ENCODE peak calls at places on chromosomes 7 and 10, in seven cellular contexts. Q is brain microvascular endothelial cell; F is neural crest cell; B is activated CD4-positive, alpha-beta T cell treated with anti-CD3 and anti-CD28 coated beads for 24 hours; T is EL; L is posterior vena cava; O is caudate nucleus. A is an unnamed sample.
A peak's percentile ranks its signal among the peaks of the same experiment; 100 is the strongest.

GRCh38 chr10:48449501-48450232 is 143.2 kb downstream of the MAPK8 start:
- DNase-seq in Q (no peak), F (no peak), B (no peak), T (no peak), L (no peak), O (no peak), A (no peak)

GRCh38 chr7:42493436-42494198 is 256.6 kb upstream of the GLI3 start:
- DNase-seq in Q (peak; percentile 87), F (peak; percentile 35), B (no peak), T (peak; percentile 80), L (peak; percentile 95), O (peak; percentile 12), A (peak; percentile 94)

GRCh38 chr10:86795353-86795752 is 38.9 kb downstream of the BMPR1A start:
- DNase-seq in Q (peak; percentile 51), F (no peak), B (no peak), T (peak; percentile 80), L (no peak), O (no peak), A (peak; percentile 83)

GRCh38 chr7:135602304-135602703 is 44.6 kb downstream of the NUP205 start:
- DNase-seq in Q (no peak), F (no peak), B (no peak), T (no peak), L (no peak), O (no peak), A (peak; percentile 22)

GRCh38 chr10:121988361-121989324 is at the start of gene TACC2:
- DNase-seq in Q (no peak), F (no peak), B (no peak), T (no peak), L (no peak), O (no peak), A (no peak)

GRCh38 chr10:44908071-44908709 is 2.9 kb upstream of the TMEM72 start:
- DNase-seq in Q (peak; percentile 7), F (no peak), B (no peak), T (peak; percentile 21), L (peak; percentile 73), O (no peak), A (no peak)

GRCh38 chr7:130960208-130960988 is 226.4 kb upstream of the KLF14 start:
- DNase-seq in Q (peak; percentile 97), F (no peak), B (no peak), T (peak; percentile 98), L (no peak), O (no peak), A (peak; percentile 91)

GRCh38 chr7:42662862-42663261 is 249.0 kb downstream of the C7orf25 start:
- DNase-seq in Q (no peak), F (no peak), B (no peak), T (no peak), L (no peak), O (no peak), A (no peak)

GRCh38 chr10:60948871-60949270 is 4.9 kb upstream of the RHOBTB1 start:
- DNase-seq in Q (no peak), F (no peak), B (no peak), T (no peak), L (no peak), O (no peak), A (no peak)

GRCh38 chr7:100676501-100677306 is 3.2 kb downstream of the GNB2 start:
- DNase-seq in Q (no peak), F (no peak), B (no peak), T (no peak), L (no peak), O (no peak), A (no peak)

GRCh38 chr10:125683063-125683462 is at the start of gene TEX36:
- DNase-seq in Q (no peak), F (no peak), B (no peak), T (no peak), L (no peak), O (no peak), A (no peak)

GRCh38 chr7:144776447-144776846 is 59.4 kb downstream of the TPK1 start:
- DNase-seq in Q (no peak), F (no peak), B (no peak), T (no peak), L (no peak), O (no peak), A (no peak)

A was measured in NCI-H226.